ENCODE peak calls at places on chromosomes 13 and 19, in eight cellular contexts. C is LHCN-M2, X is DMS153, K is A549, V is globus pallidus, Z is left lung, H is left cardiac atrium, Y is omental fat pad. R is an unnamed sample.
A peak's percentile ranks its signal among the peaks of the same experiment; 100 is the strongest.

GRCh38 chr13:21734961-21735360 is 64.1 kb downstream of the FGF9 start:
- DNase-seq in C (no peak), X (no peak), K (no peak), V (no peak), Z (no peak), H (no peak), Y (no peak), R (no peak)

GRCh38 chr19:38090561-38090960 is 133.5 kb downstream of the DPF1 start:
- DNase-seq in C (no peak), X (no peak), K (no peak), V (peak; percentile 76), Z (no peak), H (peak; percentile 24), Y (no peak), R (no peak)

GRCh38 chr13:47929156-47929555 is 71.9 kb downstream of the SUCLA2 start:
- DNase-seq in C (no peak), X (no peak), K (no peak), V (no peak), Z (no peak), H (no peak), Y (no peak), R (no peak)

GRCh38 chr19:16891696-16892382 is 3.0 kb downstream of the F2RL3 start:
- DNase-seq in C (no peak), X (no peak), K (no peak), V (no peak), Z (no peak), H (no peak), Y (no peak), R (no peak)

GRCh38 chr13:26469602-26470001 is 87.9 kb upstream of the WASF3 start:
- DNase-seq in C (no peak), X (peak; percentile 86), K (no peak), V (no peak), Z (no peak), H (no peak), Y (no peak), R (no peak)

GRCh38 chr19:4866595-4867424 is 657 bp downstream of the PLIN3 start:
- DNase-seq in C (peak; percentile 58), X (no peak), K (peak; percentile 35), V (no peak), Z (peak; percentile 75), H (peak; percentile 75), Y (no peak), R (peak; percentile 83)

GRCh38 chr13:23322353-23323336 is 110.9 kb downstream of the SACS start:
- DNase-seq in C (peak; percentile 21), X (peak; percentile 24), K (no peak), V (no peak), Z (no peak), H (no peak), Y (no peak), R (no peak)

GRCh38 chr13:95677564-95678386 is 836 bp downstream of the DNAJC3 start:
- DNase-seq in C (peak; percentile 41), X (no peak), K (peak; percentile 6), V (no peak), Z (peak; percentile 68), H (no peak), Y (peak; percentile 35), R (no peak)

GRCh38 chr13:108733141-108733540 is 103.7 kb downstream of the MYO16 start:
- DNase-seq in C (no peak), X (no peak), K (no peak), V (no peak), Z (no peak), H (no peak), Y (no peak), R (no peak)

GRCh38 chr13:27263438-27263837 is 7.2 kb upstream of the RASL11A start:
- DNase-seq in C (no peak), X (no peak), K (no peak), V (no peak), Z (no peak), H (no peak), Y (no peak), R (no peak)

GRCh38 chr13:39417131-39417530 is 185.9 kb downstream of the LHFPL6 start:
- DNase-seq in C (peak; percentile 37), X (no peak), K (no peak), V (peak; percentile 54), Z (no peak), H (peak; percentile 22), Y (no peak), R (no peak)

GRCh38 chr19:47511681-47512080 is 3.2 kb downstream of the NAPA start:
- DNase-seq in C (peak; percentile 91), X (no peak), K (no peak), V (no peak), Z (no peak), H (no peak), Y (no peak), R (no peak)

GRCh38 chr13:113630804-113631203 is 27.2 kb downstream of the ATP4B start:
- DNase-seq in C (no peak), X (no peak), K (no peak), V (no peak), Z (peak; percentile 10), H (peak; percentile 10), Y (no peak), R (peak; percentile 61)

GRCh38 chr13:40790232-40790631 is 821 bp downstream of the SLC25A15 start:
- DNase-seq in C (no peak), X (no peak), K (peak; percentile 7), V (no peak), Z (no peak), H (no peak), Y (no peak), R (no peak)

GRCh38 chr19:12952488-12953455 is 4.3 kb downstream of the GADD45GIP1 start:
- DNase-seq in C (peak; percentile 88), X (no peak), K (no peak), V (peak; percentile 81), Z (no peak), H (peak; percentile 64), Y (no peak), R (peak; percentile 73)

GRCh38 chr19:13162749-13163608 is 12.8 kb downstream of the IER2 start:
- DNase-seq in C (peak; percentile 91), X (peak; percentile 95), K (no peak), V (peak; percentile 89), Z (peak; percentile 99), H (peak; percentile 98), Y (peak; percentile 92), R (peak; percentile 99)

GRCh38 chr19:55482128-55482961 is 2.6 kb upstream of the NAT14 start:
- DNase-seq in C (no peak), X (no peak), K (no peak), V (no peak), Z (no peak), H (no peak), Y (no peak), R (peak; percentile 74)

GRCh38 chr13:43757266-43757665 is 29.5 kb downstream of the ENOX1 start:
- DNase-seq in C (peak; percentile 29), X (no peak), K (no peak), V (no peak), Z (no peak), H (no peak), Y (no peak), R (no peak)

GRCh38 chr13:24348385-24348784 is 39.0 kb downstream of the C1QTNF9 start:
- DNase-seq in C (no peak), X (no peak), K (no peak), V (no peak), Z (no peak), H (no peak), Y (no peak), R (no peak)

GRCh38 chr13:43129511-43130130 is 106.2 kb downstream of the DNAJC15 start:
- DNase-seq in C (no peak), X (no peak), K (no peak), V (no peak), Z (no peak), H (no peak), Y (no peak), R (no peak)

GRCh38 chr13:51728972-51729371 is 75.0 kb downstream of the DHRS12 start:
- DNase-seq in C (peak; percentile 84), X (no peak), K (no peak), V (no peak), Z (no peak), H (no peak), Y (no peak), R (no peak)

GRCh38 chr13:37929308-37929707 is 59.7 kb upstream of the TRPC4 start:
- DNase-seq in C (no peak), X (no peak), K (no peak), V (no peak), Z (no peak), H (no peak), Y (no peak), R (no peak)

GRCh38 chr19:497861-498590 is 1.7 kb downstream of the MADCAM1 start:
- DNase-seq in C (no peak), X (no peak), K (no peak), V (no peak), Z (no peak), H (peak; percentile 20), Y (no peak), R (no peak)

GRCh38 chr13:51818771-51819511 is 15.0 kb upstream of the DHRS12 start:
- DNase-seq in C (no peak), X (no peak), K (no peak), V (peak; percentile 30), Z (no peak), H (no peak), Y (no peak), R (peak; percentile 76)

GRCh38 chr19:6056801-6057650 is 53.3 kb downstream of the RFX2 start:
- DNase-seq in C (peak; percentile 93), X (peak; percentile 88), K (peak; percentile 51), V (peak; percentile 68), Z (peak; percentile 82), H (peak; percentile 82), Y (peak; percentile 62), R (peak; percentile 90)

GRCh38 chr13:111033172-111034133 is 81.7 kb upstream of the ARHGEF7 start:
- DNase-seq in C (peak; percentile 63), X (no peak), K (no peak), V (no peak), Z (no peak), H (no peak), Y (no peak), R (no peak)

GRCh38 chr19:55467236-55468053 is 2.9 kb upstream of the C19orf85 start:
- DNase-seq in C (peak; percentile 45), X (no peak), K (peak; percentile 73), V (no peak), Z (no peak), H (peak; percentile 79), Y (peak; percentile 66), R (peak; percentile 82)

GRCh38 chr19:18417250-18418033 is 1.8 kb upstream of the SSBP4 start:
- DNase-seq in C (peak; percentile 40), X (peak; percentile 37), K (no peak), V (peak; percentile 45), Z (peak; percentile 91), H (peak; percentile 91), Y (no peak), R (peak; percentile 93)

GRCh38 chr13:112063309-112063626 is 3.7 kb upstream of the SOX1 start:
- DNase-seq in C (no peak), X (no peak), K (no peak), V (no peak), Z (no peak), H (no peak), Y (no peak), R (no peak)

GRCh38 chr19:6979341-6979740 is 41.9 kb downstream of the MBD3L2B start:
- DNase-seq in C (no peak), X (no peak), K (no peak), V (no peak), Z (no peak), H (no peak), Y (no peak), R (no peak)

GRCh38 chr13:106533101-106533939 is 2.1 kb downstream of the EFNB2 start:
- DNase-seq in C (peak; percentile 82), X (peak; percentile 57), K (peak; percentile 43), V (peak; percentile 85), Z (peak; percentile 84), H (peak; percentile 87), Y (peak; percentile 34), R (peak; percentile 94)

GRCh38 chr13:76812206-76812882 is 73.9 kb downstream of the KCTD12 start:
- DNase-seq in C (no peak), X (no peak), K (no peak), V (peak; percentile 56), Z (peak; percentile 43), H (peak; percentile 50), Y (no peak), R (peak; percentile 81)

GRCh38 chr13:95480131-95480545 is 72.4 kb upstream of the CLDN10 start:
- DNase-seq in C (no peak), X (no peak), K (no peak), V (peak; percentile 59), Z (peak; percentile 70), H (no peak), Y (no peak), R (peak; percentile 73)

GRCh38 chr19:373391-374182 is 29.0 kb upstream of the MIER2 start:
- DNase-seq in C (no peak), X (no peak), K (no peak), V (no peak), Z (no peak), H (no peak), Y (no peak), R (no peak)